ENCODE peak calls at places on chromosomes 16 and 17, in six cellular contexts. W, O, Y, Z, K and V are unnamed samples.

GRCh38 chr16:50276801-50277560 is 10.6 kb downstream of the ADCY7 start:
- DNase-seq in W (no peak), Y (no peak), K (no peak), Z (peak; percentile 47), O (no peak), V (no peak)

GRCh38 chr16:23276821-23277220 is 25.3 kb upstream of the SCNN1B start:
- DNase-seq in Y (no peak), Z (no peak), W (no peak), O (no peak), K (no peak), V (no peak)

GRCh38 chr16:85285681-85286065 is 173.4 kb upstream of the CIBAR2 start:
- DNase-seq in O (no peak), W (no peak), Y (no peak), Z (no peak), K (no peak), V (no peak)

GRCh38 chr16:79664407-79664806 is 63.9 kb upstream of the MAF start:
- DNase-seq in W (no peak), K (no peak), Z (no peak), Y (no peak), O (peak; percentile 15), V (no peak)

GRCh38 chr16:66751135-66751991 is at the start of gene DYNC1LI2:
- DNase-seq in Z (peak; percentile 84), W (no peak), K (peak; percentile 74), Y (peak; percentile 84), O (peak; percentile 9), V (peak; percentile 34)

GRCh38 chr17:29705352-29705751 is 82.6 kb upstream of the CORO6 start:
- DNase-seq in Y (no peak), O (no peak), K (no peak), Z (no peak), W (no peak), V (no peak)

GRCh38 chr16:85240982-85241924 is 129.0 kb upstream of the CIBAR2 start:
- DNase-seq in W (no peak), O (no peak), Y (no peak), K (no peak), Z (no peak), V (no peak)

GRCh38 chr16:4938683-4939030 is 1.7 kb upstream of the PPL start:
- DNase-seq in O (no peak), W (no peak), Y (no peak), K (no peak), Z (no peak), V (no peak)

GRCh38 chr17:50514936-50515702 is 6.9 kb downstream of the MYCBPAP start:
- DNase-seq in Z (no peak), K (no peak), O (no peak), W (no peak), Y (no peak), V (peak; percentile 12)

GRCh38 chr16:57611184-57611583 is 17.2 kb upstream of the ADGRG1 start:
- DNase-seq in O (no peak), Y (no peak), K (no peak), W (no peak), Z (no peak), V (peak; percentile 42)

GRCh38 chr16:85550422-85551318 is 62.5 kb upstream of the GSE1 start:
- DNase-seq in O (no peak), W (no peak), Y (no peak), Z (no peak), K (no peak), V (no peak)

GRCh38 chr16:19810817-19811731 is 73.6 kb downstream of the GPRC5B start:
- DNase-seq in W (no peak), K (no peak), Z (no peak), O (no peak), Y (no peak), V (peak; percentile 84)